ENCODE peak calls at places on chromosomes 12 and 14, in seven cellular contexts. B is T-helper 2 cell; D is dorsolateral prefrontal cortex; F is BE2C; R is stimulated activated CD4-positive, alpha-beta T cell treated with anti-CD3 and anti-CD28 coated beads, Interleukin-4, amount 100 ng/mL, for 24 hours; M is GM12878; P is astrocyte of the spinal cord. Q is an unnamed sample.

GRCh38 chr12:90770861-90771260 is 184.1 kb downstream of the CCER1 start:
- DNase-seq in B (no peak), D (no peak), F (no peak), R (no peak), M (no peak), P (no peak), Q (no peak)

GRCh38 chr14:65910108-65910507 is 497.6 kb downstream of the FUT8 start:
- DNase-seq in B (no peak), D (no peak), F (no peak), R (no peak), M (no peak), P (peak), Q (peak)

GRCh38 chr12:80714055-80714454 is 2.7 kb upstream of the MYF5 start:
- DNase-seq in B (no peak), D (no peak), F (no peak), R (no peak), M (no peak), P (peak), Q (peak)

GRCh38 chr14:80567905-80568512 is 356.7 kb upstream of the DIO2 start:
- DNase-seq in B (no peak), D (no peak), F (no peak), R (no peak), M (no peak), P (peak), Q (peak)

GRCh38 chr14:48672506-48672905 is 913.7 kb downstream of the RPS29 start:
- DNase-seq in B (no peak), D (no peak), F (no peak), R (no peak), M (no peak), P (no peak), Q (no peak)

GRCh38 chr12:93135286-93136239 is 206.5 kb upstream of the EEA1 start:
- DNase-seq in B (no peak), D (no peak), F (no peak), R (no peak), M (no peak), P (peak), Q (peak)

GRCh38 chr14:56247495-56248087 is 129.4 kb downstream of the PELI2 start:
- DNase-seq in B (no peak), D (no peak), F (no peak), R (no peak), M (no peak), P (peak), Q (peak)

GRCh38 chr14:67618617-67619063 is 1.1 kb upstream of the ARG2 start:
- DNase-seq in B (no peak), D (no peak), F (no peak), R (peak), M (no peak), P (peak), Q (peak)

GRCh38 chr14:95475540-95476240 is 40.8 kb downstream of the SYNE3 start:
- DNase-seq in B (no peak), D (no peak), F (no peak), R (no peak), M (no peak), P (no peak), Q (no peak)

GRCh38 chr14:61203059-61203753 is 77.9 kb downstream of the TMEM30B start:
- DNase-seq in B (no peak), D (no peak), F (no peak), R (no peak), M (no peak), P (no peak), Q (no peak)

GRCh38 chr12:110252716-110253115 is 28.3 kb upstream of the ATP2A2 start:
- DNase-seq in B (no peak), D (no peak), F (no peak), R (no peak), M (no peak), P (no peak), Q (no peak)

GRCh38 chr12:131894981-131895639 is 688 bp downstream of the ULK1 start:
- DNase-seq in B (no peak), D (no peak), F (peak), R (no peak), M (no peak), P (no peak), Q (no peak)

GRCh38 chr12:127785535-127785934 is 481.4 kb upstream of the TMEM132C start:
- DNase-seq in B (no peak), D (peak), F (no peak), R (no peak), M (no peak), P (peak), Q (no peak)

GRCh38 chr12:57518920-57519757 is 1.2 kb downstream of the DDIT3 start:
- DNase-seq in B (no peak), D (no peak), F (peak), R (peak), M (no peak), P (peak), Q (peak)

GRCh38 chr14:80055912-80056801 is 155.1 kb downstream of the DIO2 start:
- DNase-seq in B (no peak), D (peak), F (peak), R (no peak), M (no peak), P (peak), Q (peak)

GRCh38 chr12:63079791-63080395 is 71.1 kb downstream of the AVPR1A start:
- DNase-seq in B (no peak), D (no peak), F (no peak), R (no peak), M (no peak), P (no peak), Q (no peak)

GRCh38 chr12:48292030-48292429 is 58.7 kb downstream of the ZNF641 start:
- DNase-seq in B (no peak), D (no peak), F (no peak), R (no peak), M (no peak), P (no peak), Q (no peak)